ENCODE peak calls at places on chromosomes 4 and X, in six cellular contexts. I is fibroblast of pulmonary artery, K is GM12864, M is neural progenitor cell, B is endodermal cell, Y is fibroblast of lung. O is an unnamed sample.
A peak's percentile ranks its signal among the peaks of the same experiment; 100 is the strongest.

GRCh38 chr4:182062936-182063335 is 180.3 kb upstream of the TENM3 start:
- DNase-seq in B (no peak), K (no peak), Y (peak; percentile 95), I (peak; percentile 66), M (no peak), O (peak; percentile 69)

GRCh38 chr4:121873604-121874003 is 3.3 kb upstream of the BBS7 start:
- DNase-seq in M (no peak), B (no peak), K (peak; percentile 1), I (no peak), Y (no peak), O (no peak)

GRCh38 chr4:624705-625590 is at the start of gene PDE6B:
- DNase-seq in Y (no peak), K (no peak), M (peak; percentile 70), B (peak; percentile 76), I (no peak), O (no peak)

GRCh38 chr4:95531141-95531540 is 17.6 kb downstream of the UNC5C start:
- DNase-seq in I (no peak), B (no peak), M (no peak), K (no peak), Y (no peak), O (no peak)

GRCh38 chrX:100731441-100732281 is at the start of gene SYTL4:
- DNase-seq in M (peak; percentile 57), Y (peak; percentile 11), I (no peak), K (no peak), B (peak; percentile 70), O (no peak)

GRCh38 chr4:17580969-17581368 is 4.0 kb downstream of the LAP3 start:
- DNase-seq in K (no peak), Y (peak; percentile 88), M (no peak), B (no peak), I (peak; percentile 44), O (peak; percentile 65)

GRCh38 chr4:40933272-40934053 is 183.7 kb downstream of the NSUN7 start:
- DNase-seq in B (no peak), Y (peak; percentile 80), K (no peak), I (peak; percentile 74), M (no peak), O (no peak)

GRCh38 chr4:65502151-65502691 is 168.1 kb downstream of the EPHA5 start:
- DNase-seq in B (no peak), K (no peak), I (peak; percentile 62), Y (peak; percentile 92), M (no peak), O (peak; percentile 40)

GRCh38 chrX:10135561-10136399 is 21.0 kb upstream of the CLCN4 start:
- DNase-seq in M (no peak), B (no peak), K (no peak), I (no peak), Y (no peak), O (no peak)

GRCh38 chr4:170716868-170717267 is 627.1 kb upstream of the AADAT start:
- DNase-seq in Y (no peak), M (no peak), K (no peak), I (peak; percentile 4), B (no peak), O (peak; percentile 10)
- TF ChIP-seq CTCF in Y (no peak), M (peak; percentile 31), K (peak; percentile 13), I (peak; percentile 1), B (peak; percentile 61), O (no peak)

DNA sequence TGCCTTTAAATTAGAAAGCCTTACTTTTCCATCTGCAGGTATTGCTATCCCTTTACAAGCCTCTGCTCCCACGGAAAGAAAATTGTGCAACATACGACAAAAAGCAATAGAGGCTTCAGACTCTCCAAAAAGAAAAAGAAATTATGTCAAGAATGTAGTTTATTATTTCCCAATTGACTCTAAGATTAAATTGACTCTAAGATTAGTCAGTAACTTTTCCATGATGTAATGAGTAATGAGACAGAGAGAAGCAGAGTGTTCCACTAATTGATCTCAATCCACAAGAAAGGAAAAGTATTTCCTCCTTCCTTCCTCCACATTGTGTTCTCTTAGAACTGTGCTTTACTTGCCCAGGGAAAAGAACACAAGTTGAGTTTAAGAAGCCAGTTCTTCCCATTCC is 345.7 kb upstream of the HS3ST1 start:
- DNase-seq in I (peak; percentile 85), M (no peak), B (no peak), Y (no peak), K (no peak), O (peak; percentile 78)
- H3K4me3 ChIP-seq in I (no peak overlapping the region), M (no peak overlapping the region), B (no peak overlapping the region), Y (no peak overlapping the region), K (no peak overlapping the region), O (no peak overlapping the region)

GRCh38 chrX:109384569-109385174 is 97.2 kb downstream of the GUCY2F start:
- DNase-seq in B (no peak), I (peak; percentile 61), Y (peak; percentile 5), K (no peak), M (peak; percentile 71), O (peak; percentile 54)
- TF ChIP-seq CTCF in B (peak; percentile 92), I (peak; percentile 50), Y (peak; percentile 28), K (peak; percentile 39), M (peak; percentile 82), O (peak; percentile 43)

GRCh38 chrX:118734909-118735308 is 7.5 kb downstream of the IL13RA1 start:
- DNase-seq in I (no peak), K (no peak), M (no peak), B (no peak), Y (no peak), O (no peak)

GRCh38 chrX:118727686-118728339 is 407 bp downstream of the IL13RA1 start:
- DNase-seq in K (no peak), I (peak; percentile 44), Y (peak; percentile 36), M (peak; percentile 29), B (no peak), O (peak; percentile 17)

GRCh38 chrX:118729043-118729652 is 1.7 kb downstream of the IL13RA1 start:
- DNase-seq in I (no peak), B (no peak), M (no peak), K (no peak), Y (no peak), O (no peak)

GRCh38 chrX:118726887-118727685 is at the start of gene IL13RA1:
- DNase-seq in M (peak; percentile 96), K (no peak), B (peak; percentile 91), I (peak; percentile 81), Y (peak; percentile 83), O (peak; percentile 65)

GRCh38 chrX:118730500-118731247 is 3.3 kb downstream of the IL13RA1 start:
- DNase-seq in K (no peak), M (no peak), B (no peak), I (peak; percentile 80), Y (peak; percentile 72), O (peak; percentile 81)
- H3K4me3 ChIP-seq in K (no peak overlapping the region), M (no peak overlapping the region), B (no peak overlapping the region), I (peak overlapping the region; percentile 3), Y (no peak overlapping the region), O (no peak overlapping the region)

GRCh38 chr4:92163348-92163747 is 140.4 kb upstream of the GRID2 start:
- DNase-seq in I (peak; percentile 17), B (no peak), K (no peak), M (no peak), Y (no peak), O (peak; percentile 6)
- TF ChIP-seq CTCF in I (peak; percentile 42), B (peak; percentile 66), K (peak; percentile 33), M (peak; percentile 38), Y (peak; percentile 15), O (peak; percentile 29)

GRCh38 chr4:87005369-87005689 is 70.5 kb downstream of the AFF1 start:
- DNase-seq in K (no peak), B (no peak), I (no peak), M (no peak), Y (no peak), O (no peak)
- H3K4me3 ChIP-seq in K (peak overlapping the region; percentile 61), B (no peak overlapping the region), I (peak overlapping the region; percentile 96), M (no peak overlapping the region), Y (peak overlapping the region; percentile 99), O (peak overlapping the region; percentile 77)